ENCODE peak calls at places on chromosomes 5 and 9, in ten cellular contexts. X is activated T-cell treated with anti-CD3 and anti-CD28 coated beads for 4 hours; M is hepatic stellate cell; U is tibial artery; T is HCT116; B is vagina; L is choroid plexus epithelial cell; Y is AG09319; D is stimulated activated CD4-positive, alpha-beta T cell treated with anti-CD3 and anti-CD28 coated beads, Interleukin-4, amount 100 ng/mL, for 48 hours; N is GM10248. E is an unnamed sample.

GRCh38 chr5:78691073-78691960 is 42.7 kb upstream of the LHFPL2 start:
- DNase-seq in D (no peak), B (no peak), X (no peak), Y (no peak), U (no peak), T (no peak), N (no peak), M (no peak), L (peak), E (no peak)

GRCh38 chr5:135140805-135141204 is 106.8 kb upstream of the PITX1 start:
- DNase-seq in L (no peak), N (no peak), Y (peak), B (no peak), X (no peak), D (no peak), T (peak), U (peak), M (no peak), E (peak)

GRCh38 chr5:71960196-71960595 is 147.1 kb upstream of the MAP1B start:
- DNase-seq in B (no peak), M (no peak), N (no peak), X (no peak), U (no peak), T (no peak), D (no peak), L (no peak), Y (no peak), E (no peak)

GRCh38 chr9:97543568-97543967 is 42.1 kb downstream of the TMOD1 start:
- DNase-seq in T (peak), U (no peak), X (no peak), M (no peak), N (no peak), D (no peak), L (no peak), Y (no peak), B (no peak), E (no peak)

GRCh38 chr9:88388886-88389617 is 808 bp downstream of the SPIN1 start:
- DNase-seq in D (peak), Y (peak), T (peak), M (peak), L (peak), B (no peak), N (peak), X (peak), U (peak), E (peak)

GRCh38 chr5:3340471-3340870 is 255.2 kb upstream of the IRX1 start:
- DNase-seq in M (no peak), X (no peak), D (no peak), T (no peak), U (no peak), B (no peak), L (no peak), N (no peak), Y (no peak), E (no peak)

GRCh38 chr9:93911871-93912554 is 43.1 kb downstream of the BARX1 start:
- DNase-seq in Y (no peak), T (no peak), N (no peak), U (no peak), B (no peak), L (no peak), M (no peak), D (no peak), X (no peak), E (no peak)

GRCh38 chr5:176639981-176640380 is 7.3 kb upstream of the TSPAN17 start:
- DNase-seq in X (no peak), U (peak), Y (no peak), B (no peak), T (no peak), L (no peak), N (no peak), M (no peak), D (no peak), E (no peak)

GRCh38 chr9:134851015-134851414 is 29.6 kb upstream of the FCN2 start:
- DNase-seq in D (no peak), M (no peak), T (no peak), X (no peak), L (no peak), Y (no peak), B (no peak), U (peak), N (no peak), E (no peak)

GRCh38 chr5:36635721-36636390 is 29.4 kb downstream of the SLC1A3 start:
- DNase-seq in Y (no peak), L (no peak), N (no peak), X (no peak), D (no peak), U (no peak), T (no peak), M (no peak), B (no peak), E (no peak)

GRCh38 chr9:109913461-109913810 is 133.4 kb downstream of the PALM2AKAP2 start:
- DNase-seq in M (no peak), N (no peak), T (no peak), U (no peak), L (no peak), Y (no peak), B (no peak), D (no peak), X (no peak), E (no peak)

GRCh38 chr5:54637654-54638053 is 120.1 kb downstream of the SNX18 start:
- DNase-seq in N (no peak), X (no peak), D (no peak), M (no peak), Y (no peak), T (no peak), B (no peak), L (peak), U (peak), E (no peak)

GRCh38 chr9:90423661-90424193 is 218.9 kb downstream of the DIRAS2 start:
- DNase-seq in T (no peak), X (no peak), Y (no peak), M (no peak), B (no peak), N (no peak), L (peak), U (no peak), D (no peak), E (no peak)

GRCh38 chr9:127698985-127699670 is 7.7 kb upstream of the CFAP157 start:
- DNase-seq in Y (peak), L (peak), N (peak), X (peak), B (no peak), T (peak), U (peak), D (peak), M (peak), E (peak)

GRCh38 chr9:130942679-130943078 is 3.6 kb upstream of the FIBCD1 start:
- DNase-seq in X (no peak), B (no peak), L (no peak), N (no peak), T (no peak), U (no peak), Y (no peak), D (no peak), M (no peak), E (no peak)

GRCh38 chr5:125258610-125259009 is 512.2 kb upstream of the ZNF608 start:
- DNase-seq in T (no peak), D (no peak), B (no peak), Y (no peak), L (no peak), U (no peak), M (no peak), X (no peak), N (no peak), E (peak)

GRCh38 chr5:95664204-95664786 is 17.7 kb downstream of the RFESD start:
- DNase-seq in T (peak), M (no peak), Y (no peak), N (no peak), D (peak), U (peak), L (peak), X (peak), B (no peak), E (peak)

GRCh38 chr9:133604214-133604613 is 5.0 kb downstream of the FAM163B start:
- DNase-seq in N (no peak), X (peak), L (peak), U (no peak), B (no peak), M (no peak), T (no peak), D (no peak), Y (no peak), E (no peak)

GRCh38 chr5:151596839-151597539 is 5.9 kb upstream of the FAT2 start:
- DNase-seq in U (no peak), L (peak), N (no peak), B (no peak), X (no peak), D (no peak), M (peak), T (no peak), Y (no peak), E (no peak)

GRCh38 chr5:139747583-139748504 is 47.8 kb upstream of the PSD2 start:
- DNase-seq in N (peak), T (no peak), U (peak), D (peak), M (no peak), L (peak), B (no peak), X (peak), Y (no peak), E (peak)

GRCh38 chr9:96491079-96491879 is 41.3 kb downstream of the HABP4 start:
- DNase-seq in U (no peak), Y (no peak), N (no peak), B (no peak), L (no peak), D (peak), X (no peak), M (no peak), T (peak), E (no peak)

GRCh38 chr5:135883026-135883425 is 12.6 kb downstream of the IL9 start:
- DNase-seq in B (no peak), L (no peak), N (no peak), Y (no peak), T (no peak), M (no peak), U (no peak), D (no peak), X (no peak), E (no peak)

GRCh38 chr9:112831281-112831851 is 59.3 kb downstream of the SLC46A2 start:
- DNase-seq in B (no peak), T (no peak), N (no peak), Y (no peak), L (no peak), U (peak), M (no peak), D (no peak), X (no peak), E (peak)

E was measured in colonic mucosa.